ENCODE peak calls at places on chromosomes 4 and X, in four cellular contexts. A is body of pancreas, N is astrocyte of the spinal cord, K is lower leg skin. J is an unnamed sample.

GRCh38 chrX:107626916-107627315 is 1.4 kb upstream of the PRPS1 start:
- DNase-seq in K (no peak), A (no peak), N (no peak), J (no peak)

GRCh38 chr4:85452073-85452764 is 22.7 kb upstream of the ARHGAP24 start:
- DNase-seq in N (no peak), K (no peak), A (no peak), J (no peak)

GRCh38 chr4:146246381-146246780 is 32.0 kb downstream of the REELD1 start:
- DNase-seq in K (no peak), N (no peak), A (no peak), J (no peak)

GRCh38 chr4:147831452-147832192 is 99.7 kb downstream of the ARHGAP10 start:
- DNase-seq in N (peak; percentile 81), K (peak; percentile 86), A (no peak), J (no peak)

GRCh38 chr4:122456228-122457106 is at the start of gene IL2:
- DNase-seq in K (no peak), A (no peak), N (no peak), J (no peak)

GRCh38 chr4:85688055-85688740 is 213.2 kb downstream of the ARHGAP24 start:
- DNase-seq in A (no peak), N (no peak), K (no peak), J (no peak)

GRCh38 chr4:78880874-78881492 is 58.3 kb downstream of the PAQR3 start:
- DNase-seq in N (no peak), K (no peak), A (no peak), J (no peak)

GRCh38 chr4:2364654-2365053 is 53.8 kb downstream of the ZFYVE28 start:
- DNase-seq in N (peak; percentile 13), A (peak; percentile 51), K (no peak), J (no peak)

GRCh38 chr4:111793686-111794085 is 351.6 kb upstream of the FAM241A start:
- DNase-seq in K (no peak), A (no peak), N (no peak), J (no peak)

GRCh38 chrX:27575565-27575964 is 14.6 kb upstream of the DCAF8L2 start:
- DNase-seq in A (no peak), N (peak; percentile 10), K (no peak), J (no peak)

GRCh38 chr4:153512162-153512852 is 46.1 kb downstream of the TMEM131L start:
- DNase-seq in K (no peak), A (no peak), N (no peak), J (no peak)

GRCh38 chrX:13307041-13307440 is 12.8 kb downstream of the ATXN3L start:
- DNase-seq in N (no peak), A (no peak), K (no peak), J (no peak)

GRCh38 chr4:6938758-6939201 is 29.2 kb downstream of the TBC1D14 start:
- DNase-seq in N (no peak), K (no peak), A (no peak), J (no peak)

GRCh38 chr4:7332216-7333023 is 102.3 kb downstream of the PSAPL1 start:
- DNase-seq in A (peak; percentile 33), N (peak; percentile 72), K (no peak), J (no peak)

GRCh38 chr4:39308576-39308975 is 57.6 kb downstream of the RFC1 start:
- DNase-seq in N (no peak), K (no peak), A (no peak), J (no peak)

GRCh38 chr4:121462660-121463261 is 81.9 kb upstream of the QRFPR start:
- DNase-seq in N (peak; percentile 72), K (peak; percentile 31), A (peak; percentile 54), J (no peak)

GRCh38 chr4:150743564-150744342 is 161.8 kb downstream of the MAB21L2 start:
- DNase-seq in N (no peak), A (no peak), K (no peak), J (no peak)

GRCh38 chr4:25767877-25768475 is 94.8 kb downstream of the SEL1L3 start:
- DNase-seq in A (peak; percentile 42), N (peak; percentile 77), K (peak; percentile 25), J (no peak)

GRCh38 chr4:36399762-36400353 is 118.4 kb downstream of the DTHD1 start:
- DNase-seq in N (peak; percentile 41), K (no peak), A (peak; percentile 38), J (no peak)

GRCh38 chr4:38523524-38524448 is 140.2 kb upstream of the KLF3 start:
- DNase-seq in A (no peak), N (no peak), K (peak; percentile 40), J (no peak)

GRCh38 chr4:83022724-83023427 is 12.1 kb upstream of the COPS4 start:
- DNase-seq in N (peak; percentile 56), K (no peak), A (no peak), J (no peak)

GRCh38 chrX:81174286-81174685 is 27.4 kb downstream of the HMGN5 start:
- DNase-seq in K (no peak), A (no peak), N (peak; percentile 38), J (no peak)

GRCh38 chrX:147699061-147699460 is 212.7 kb upstream of the FMR1 start:
- DNase-seq in K (no peak), A (no peak), N (no peak), J (no peak)

GRCh38 chrX:140440891-140441290 is 64.0 kb downstream of the SOX3 start:
- DNase-seq in A (no peak), N (peak; percentile 23), K (no peak), J (no peak)

GRCh38 chr4:7398104-7398423 is 36.7 kb downstream of the PSAPL1 start:
- DNase-seq in N (peak; percentile 30), A (peak; percentile 78), K (no peak), J (peak; percentile 9)

GRCh38 chr4:1232661-1233621 is 16.0 kb downstream of the CTBP1 start:
- DNase-seq in K (no peak), A (peak; percentile 49), N (peak; percentile 71), J (no peak)

GRCh38 chrX:21698274-21698673 is 40.1 kb upstream of the KLHL34 start:
- DNase-seq in A (no peak), N (no peak), K (no peak), J (no peak)

GRCh38 chrX:114976321-114976720 is 41.1 kb downstream of the IL13RA2 start:
- DNase-seq in N (no peak), A (no peak), K (no peak), J (no peak)

GRCh38 chr4:40247350-40247749 is 50.5 kb downstream of the RHOH start:
- DNase-seq in A (peak; percentile 9), K (no peak), N (no peak), J (no peak)

GRCh38 chrX:16739574-16739973 is 20.2 kb downstream of the SYAP1 start:
- DNase-seq in K (no peak), N (no peak), A (no peak), J (no peak)

GRCh38 chrX:71622347-71623104 is 4.2 kb upstream of the CXCR3 start:
- DNase-seq in K (peak; percentile 39), N (peak; percentile 38), A (peak; percentile 65), J (no peak)

GRCh38 chr4:982291-982690 is 4.6 kb upstream of the IDUA start:
- DNase-seq in K (no peak), N (no peak), A (no peak), J (no peak)

GRCh38 chr4:26452565-26453531 is 37.4 kb downstream of the CCKAR start:
- DNase-seq in N (no peak), K (no peak), A (peak; percentile 87), J (no peak)

GRCh38 chr4:45954280-45954679 is 169.6 kb downstream of the GABRG1 start:
- DNase-seq in A (no peak), N (no peak), K (no peak), J (no peak)

GRCh38 chrX:9312922-9313867 is 151.7 kb upstream of the TBL1X start:
- DNase-seq in N (no peak), A (peak; percentile 57), K (peak; percentile 13), J (no peak)

GRCh38 chr4:10741961-10742699 is 57.6 kb upstream of the CLNK start:
- DNase-seq in N (no peak), A (no peak), K (no peak), J (no peak)

GRCh38 chrX:17814059-17814458 is 47.0 kb downstream of the RAI2 start:
- DNase-seq in N (no peak), K (no peak), A (no peak), J (no peak)

GRCh38 chrX:17814557-17814956 is 46.5 kb downstream of the RAI2 start:
- DNase-seq in A (no peak), K (no peak), N (peak; percentile 50), J (no peak)

GRCh38 chrX:17813277-17813676 is 47.8 kb downstream of the RAI2 start:
- DNase-seq in K (no peak), A (no peak), N (no peak), J (no peak)

GRCh38 chrX:17809984-17810383 is 51.1 kb downstream of the RAI2 start:
- DNase-seq in K (no peak), A (no peak), N (no peak), J (no peak)

GRCh38 chrX:17812763-17813162 is 48.3 kb downstream of the RAI2 start:
- DNase-seq in K (no peak), N (no peak), A (no peak), J (no peak)
- TF ChIP-seq CTCF in K (no peak), N (peak; percentile 57), A (peak; percentile 41), J (peak; percentile 27)

GRCh38 chr4:110637408-110638131 is 14.7 kb upstream of the PITX2 start:
- DNase-seq in N (no peak), K (no peak), A (no peak), J (no peak)
- TF ChIP-seq CTCF in N (no peak), K (no peak), A (no peak), J (no peak)

DNA sequence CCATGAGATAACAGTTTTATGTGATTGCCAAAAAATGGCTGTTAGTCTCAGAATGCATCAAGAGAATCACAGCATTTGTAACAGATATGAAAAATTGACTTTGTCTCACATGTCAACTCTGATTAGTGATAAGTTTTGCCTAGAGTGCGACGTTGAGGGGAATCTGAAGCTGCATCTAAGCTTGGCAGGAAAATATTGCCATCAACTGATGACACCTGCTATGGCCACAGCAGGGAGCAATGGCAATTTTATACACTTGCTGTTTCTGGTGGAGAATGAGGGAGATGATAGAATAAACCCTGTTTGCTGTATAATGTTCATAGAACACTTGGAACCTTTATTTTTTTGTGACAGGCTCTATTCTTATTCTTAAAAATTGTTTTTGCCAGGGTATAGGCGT is 205.4 kb upstream of the GNPDA2 start:
- DNase-seq in N (no peak), K (no peak), A (no peak), J (no peak)
- TF ChIP-seq CTCF in N (no peak), K (no peak), A (no peak), J (no peak)

GRCh38 chrX:267771-268261 is 13.4 kb upstream of the PLCXD1 start:
- DNase-seq in A (peak; percentile 3), N (no peak), K (peak; percentile 13), J (no peak)

GRCh38 chrX:262391-262909 is 18.7 kb upstream of the PLCXD1 start:
- DNase-seq in K (no peak), A (peak; percentile 38), N (no peak), J (no peak)

GRCh38 chrX:261858-262390 is 19.3 kb upstream of the PLCXD1 start:
- DNase-seq in K (no peak), N (no peak), A (no peak), J (no peak)

GRCh38 chrX:264634-265455 is 16.3 kb upstream of the PLCXD1 start:
- DNase-seq in K (peak; percentile 14), N (no peak), A (peak; percentile 42), J (no peak)

GRCh38 chrX:265502-265901 is 15.7 kb upstream of the PLCXD1 start:
- DNase-seq in N (no peak), K (peak; percentile 9), A (no peak), J (no peak)
- TF ChIP-seq CTCF in N (no peak), K (no peak), A (no peak), J (no peak)

GRCh38 chr4:28686618-28687017 is 1826.0 kb downstream of the STIM2 start:
- DNase-seq in N (peak; percentile 12), K (no peak), A (peak; percentile 42), J (no peak)
- TF ChIP-seq CTCF in N (peak; percentile 59), K (no peak), A (peak; percentile 23), J (peak; percentile 71)

GRCh38 chr4:140281828-140282227 is 91.6 kb upstream of the SCOC start:
- DNase-seq in A (no peak), N (no peak), K (no peak), J (no peak)
- TF ChIP-seq CTCF in A (no peak), N (peak; percentile 23), K (no peak), J (no peak)

J was measured in D721Med.